ENCODE peak calls at places on chromosomes 5 and 9, in nine cellular contexts. W is naive thymus-derived CD8-positive, alpha-beta T cell; S is HT1080; O is GM19239; D is Jurkat, Clone E6-1; M is astrocyte; V is mucosa of descending colon; K is putamen; L is lung. A is an unnamed sample.
A peak's percentile ranks its signal among the peaks of the same experiment; 100 is the strongest.

GRCh38 chr5:41967401-41967800 is 42.3 kb downstream of the FBXO4 start:
- DNase-seq in W (no peak), S (no peak), O (no peak), D (no peak), M (no peak), V (no peak), K (no peak), L (no peak), A (no peak)

GRCh38 chr5:96781031-96781733 is 26.6 kb downstream of the ERAP1 start:
- DNase-seq in W (no peak), S (peak; percentile 70), O (no peak), D (no peak), M (peak; percentile 66), V (no peak), K (no peak), L (no peak), A (peak; percentile 40)

GRCh38 chr9:98903938-98904560 is 39.7 kb upstream of the COL15A1 start:
- DNase-seq in W (no peak), S (no peak), O (no peak), D (no peak), M (no peak), V (no peak), K (no peak), L (no peak), A (no peak)

GRCh38 chr5:74995931-74996330 is 56.4 kb downstream of the GCNT4 start:
- DNase-seq in W (no peak), S (no peak), O (no peak), D (no peak), M (no peak), V (no peak), K (no peak), L (no peak), A (no peak)

GRCh38 chr5:177537389-177538361 is 16.7 kb downstream of the FAM193B start:
- DNase-seq in W (no peak), S (peak; percentile 33), O (no peak), D (no peak), M (peak; percentile 76), V (no peak), K (no peak), L (no peak), A (peak; percentile 64)

GRCh38 chr9:99778308-99778707 is 43.4 kb upstream of the NR4A3 start:
- DNase-seq in W (no peak), S (peak; percentile 85), O (no peak), D (no peak), M (peak; percentile 77), V (no peak), K (no peak), L (no peak), A (peak; percentile 78)

GRCh38 chr5:157823655-157824054 is 35.3 kb downstream of the CLINT1 start:
- DNase-seq in W (no peak), S (no peak), O (no peak), D (no peak), M (no peak), V (no peak), K (no peak), L (no peak), A (no peak)

GRCh38 chr9:109751253-109751652 is 28.7 kb upstream of the PALM2AKAP2 start:
- DNase-seq in W (no peak), S (peak; percentile 28), O (no peak), D (no peak), M (peak; percentile 61), V (no peak), K (peak; percentile 56), L (no peak), A (peak; percentile 44)

GRCh38 chr5:78543916-78544315 is 104.7 kb downstream of the LHFPL2 start:
- DNase-seq in W (no peak), S (no peak), O (no peak), D (no peak), M (no peak), V (no peak), K (no peak), L (no peak), A (no peak)

GRCh38 chr9:68872026-68872501 is 141.8 kb downstream of the PRKACG start:
- DNase-seq in W (no peak), S (no peak), O (no peak), D (no peak), M (no peak), V (no peak), K (no peak), L (no peak), A (no peak)

GRCh38 chr9:33751536-33752129 is 43.7 kb upstream of the PRSS3 start:
- DNase-seq in W (no peak), S (no peak), O (no peak), D (no peak), M (no peak), V (no peak), K (no peak), L (no peak), A (no peak)

GRCh38 chr5:31116466-31117031 is 76.9 kb upstream of the CDH6 start:
- DNase-seq in W (no peak), S (no peak), O (no peak), D (no peak), M (no peak), V (no peak), K (no peak), L (no peak), A (no peak)

GRCh38 chr5:154473581-154474266 is 4.3 kb downstream of the HAND1 start:
- DNase-seq in W (no peak), S (no peak), O (no peak), D (no peak), M (no peak), V (no peak), K (no peak), L (no peak), A (no peak)

GRCh38 chr5:13276143-13276542 is 668.3 kb downstream of the DNAH5 start:
- DNase-seq in W (no peak), S (peak; percentile 11), O (no peak), D (no peak), M (peak; percentile 56), V (no peak), K (no peak), L (no peak), A (no peak)

GRCh38 chr9:116800885-116801284 is 113.8 kb downstream of the TRIM32 start:
- DNase-seq in W (no peak), S (peak; percentile 20), O (no peak), D (no peak), M (no peak), V (no peak), K (no peak), L (no peak), A (no peak)

GRCh38 chr5:72210913-72211670 is 103.8 kb downstream of the MAP1B start:
- DNase-seq in W (no peak), S (peak; percentile 89), O (no peak), D (no peak), M (peak; percentile 92), V (no peak), K (peak; percentile 11), L (peak; percentile 32), A (peak; percentile 41)